ENCODE peak calls at places on chromosomes 5 and 9, in seven cellular contexts. U is testis, J is adrenal gland, N is PC-3, W is lung, B is cardiac muscle cell, H is SK-N-SH. C is an unnamed sample. For H3K36me3, the result is how much of the 10 kb centered on the place peaks cover.

GRCh38 chr5:127980843-127981242 is 102.7 kb upstream of the SLC12A2 start:
- DNase-seq in J (no peak), B (no peak), U (no peak), H (no peak), N (peak), W (no peak), C (no peak)

GRCh38 chr9:133132174-133132573 is 11.1 kb upstream of the RALGDS start:
- DNase-seq in B (no peak), J (no peak), W (no peak), N (no peak), U (no peak), H (no peak), C (no peak)

GRCh38 chr5:53116597-53116996 is 7.0 kb upstream of the MOCS2 start:
- DNase-seq in U (no peak), B (no peak), N (no peak), W (no peak), J (no peak), H (no peak), C (no peak)

GRCh38 chr5:170584003-170584402 is 80.2 kb downstream of the KCNIP1 start:
- DNase-seq in B (no peak), H (no peak), N (no peak), W (no peak), J (no peak), U (no peak), C (no peak)

GRCh38 chr9:132054024-132054423 is 25.6 kb downstream of the MED27 start:
- DNase-seq in J (no peak), U (no peak), H (no peak), B (no peak), N (no peak), W (no peak), C (no peak)

GRCh38 chr5:139648205-139649081 is at the start of gene CXXC5:
- DNase-seq in H (peak), J (peak), W (peak), U (peak), N (peak), B (peak), C (no peak)

GRCh38 chr9:33024126-33024965 is 727 bp upstream of the DNAJA1 start:
- DNase-seq in H (peak), U (peak), B (peak), J (peak), W (no peak), N (peak), C (peak)

GRCh38 chr5:74865799-74866652 is at the start of gene FAM169A:
- DNase-seq in H (peak), W (no peak), N (peak), J (peak), U (peak), B (peak), C (peak)

GRCh38 chr5:26791021-26791420 is 247.4 kb downstream of the CDH9 start:
- DNase-seq in N (no peak), B (no peak), J (no peak), H (no peak), U (no peak), W (no peak), C (no peak)

GRCh38 chr9:135826188-135826545 is 81.2 kb downstream of the CAMSAP1 start:
- DNase-seq in N (no peak), W (no peak), J (no peak), H (no peak), U (no peak), B (no peak), C (no peak)

GRCh38 chr5:168736201-168736940 is 157.2 kb upstream of the PANK3 start:
- DNase-seq in H (no peak), B (peak), J (no peak), N (no peak), U (no peak), W (no peak), C (no peak)

GRCh38 chr5:43225649-43226245 is 33.7 kb downstream of the NIM1K start:
- DNase-seq in H (no peak), J (no peak), B (no peak), U (no peak), N (no peak), W (no peak), C (no peak)

GRCh38 chr5:43232943-43233833 is 41.2 kb downstream of the NIM1K start:
- DNase-seq in W (no peak), H (no peak), N (no peak), B (no peak), J (no peak), U (no peak), C (no peak)

GRCh38 chr5:43231977-43232376 is 40.0 kb downstream of the NIM1K start:
- DNase-seq in B (no peak), J (no peak), U (peak), H (peak), N (peak), W (no peak), C (peak)

GRCh38 chr5:43227655-43228054 is 35.6 kb downstream of the NIM1K start:
- DNase-seq in W (no peak), J (no peak), U (no peak), H (peak), B (peak), N (peak), C (peak)
- TF ChIP-seq CTCF in W (no peak), J (peak), U (peak), H (peak), B (peak), N (peak), C (peak)

DNA sequence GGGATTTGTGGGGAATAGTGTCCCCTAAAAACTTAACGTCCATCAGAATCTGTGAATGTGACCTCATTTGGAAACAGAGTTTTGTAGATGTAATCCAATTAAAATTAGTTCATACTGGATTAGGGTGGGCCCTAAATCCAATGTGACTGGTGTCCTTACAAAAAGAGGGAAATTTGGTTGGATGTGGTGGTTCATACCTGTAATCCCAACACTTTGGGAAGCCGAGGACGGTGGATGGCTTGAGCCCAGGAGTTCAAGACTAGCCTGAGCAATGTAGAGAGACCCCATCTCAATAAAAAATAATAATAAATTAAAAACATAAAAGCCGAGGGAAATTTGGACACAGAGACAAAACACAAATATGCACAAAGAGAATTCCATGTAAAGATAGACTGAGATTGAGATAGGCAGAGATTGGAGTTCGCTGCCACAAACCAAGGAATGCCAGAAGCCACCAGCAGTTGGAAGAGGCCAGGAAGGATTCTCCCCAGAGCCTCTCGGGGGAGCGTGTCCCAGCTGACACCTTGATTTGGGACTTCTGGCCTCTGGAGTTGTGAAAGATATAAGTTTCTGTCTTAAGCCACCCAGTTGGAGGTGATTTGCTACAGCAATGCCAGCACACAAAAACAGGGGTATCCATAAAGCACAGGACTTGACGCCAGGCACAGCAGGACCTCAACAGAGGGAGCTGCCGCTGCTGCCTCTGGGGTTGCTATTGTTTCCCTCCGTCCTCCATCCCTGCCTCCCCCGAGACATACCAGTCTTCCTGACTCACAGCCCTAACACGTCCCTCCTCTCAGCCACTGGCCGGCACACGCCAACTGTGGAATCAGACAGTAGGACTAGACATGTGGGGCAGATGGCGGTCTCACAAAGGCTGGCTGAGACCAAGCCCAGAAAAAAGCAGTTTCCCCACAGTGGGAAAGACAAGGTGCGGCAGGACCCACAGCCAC is 73.8 kb upstream of the IL17B start:
- DNase-seq in W (no peak), B (peak), N (peak), U (no peak), H (no peak), J (peak), C (peak)
- H3K4me3 ChIP-seq in W (no peak), B (no peak), N (no peak), U (no peak), H (no peak), J (no peak), C (no peak)

GRCh38 chr9:120405134-120405533 is 174.8 kb downstream of the CDK5RAP2 start:
- DNase-seq in J (no peak), B (no peak), W (no peak), U (no peak), N (no peak), H (no peak), C (no peak)

GRCh38 chr9:120399940-120400339 is 180.0 kb downstream of the CDK5RAP2 start:
- DNase-seq in J (no peak), N (no peak), B (no peak), H (no peak), W (no peak), U (no peak), C (no peak)

GRCh38 chr9:120402741-120403542 is 177.0 kb downstream of the CDK5RAP2 start:
- DNase-seq in J (peak), U (no peak), B (peak), H (no peak), N (peak), W (no peak), C (peak)

GRCh38 chr9:120405860-120406259 is 174.1 kb downstream of the CDK5RAP2 start:
- DNase-seq in U (no peak), W (no peak), H (no peak), J (no peak), B (no peak), N (no peak), C (no peak)

GRCh38 chr9:120403543-120403856 is 176.5 kb downstream of the CDK5RAP2 start:
- DNase-seq in U (no peak), W (no peak), B (no peak), N (no peak), J (no peak), H (no peak), C (no peak)
- H3K36me3 ChIP-seq in U (under half), W (under half), B (under half), N (under half), J (under half), H (under half), C (under half)

DNA sequence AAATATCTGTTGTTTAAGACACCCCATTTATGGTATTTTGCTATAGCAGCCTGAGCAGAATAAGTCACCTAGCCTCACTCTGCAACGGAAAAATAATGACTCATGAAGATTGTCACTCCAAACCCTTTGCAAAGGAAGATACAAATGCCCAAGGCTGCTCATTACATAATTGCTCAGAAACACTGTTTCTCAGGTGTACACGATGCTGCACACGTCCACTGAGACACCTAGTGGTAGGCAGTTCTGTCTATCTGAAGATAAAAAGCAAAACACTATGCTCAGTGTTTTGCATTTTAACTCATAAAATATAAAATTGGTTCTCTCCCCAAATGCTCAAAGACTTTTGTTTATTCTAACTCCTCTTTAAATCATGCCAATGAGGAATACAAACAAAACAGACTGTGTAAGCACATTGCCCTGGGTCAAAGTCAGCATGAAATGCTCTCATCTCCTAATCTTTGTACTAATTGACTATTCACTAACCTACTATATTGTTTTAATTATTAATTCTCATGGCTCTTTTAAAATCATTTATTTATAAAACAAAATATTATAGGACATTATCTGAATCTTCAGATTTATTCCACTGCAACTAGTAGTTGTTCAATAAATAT is 7.7 kb upstream of the TSLP start:
- DNase-seq in W (no peak), N (peak), U (no peak), H (peak), B (peak), J (no peak), C (peak)
- TF ChIP-seq CTCF in W (no peak), N (peak), U (no peak), H (peak), B (peak), J (peak), C (peak)

C was measured in bronchial epithelial cell.